ENCODE peak calls at places on chromosome 6, in six cellular contexts. K is ovary, B is A549, O is transverse colon, E is GM12878, H is tibial nerve. Q is an unnamed sample.

GRCh38 chr6:62623851-62624532 is 338.0 kb upstream of the KHDRBS2 start:
- DNase-seq in K (no peak), B (no peak), O (no peak), E (no peak), H (no peak), Q (no peak)

GRCh38 chr6:1916334-1916985 is 306.7 kb downstream of the FOXC1 start:
- DNase-seq in K (no peak), B (no peak), O (no peak), E (no peak), H (no peak), Q (no peak)

GRCh38 chr6:107786709-107787588 is 37.2 kb downstream of the SCML4 start:
- DNase-seq in K (no peak), B (no peak), O (peak; percentile 17), E (peak; percentile 21), H (no peak), Q (no peak)

GRCh38 chr6:25177629-25178028 is 101.5 kb upstream of the CARMIL1 start:
- DNase-seq in K (no peak), B (no peak), O (no peak), E (no peak), H (no peak), Q (no peak)

GRCh38 chr6:25172819-25173218 is 106.4 kb upstream of the CARMIL1 start:
- DNase-seq in K (no peak), B (no peak), O (no peak), E (no peak), H (no peak), Q (no peak)

GRCh38 chr6:32475392-32476206 is 35.9 kb downstream of the HLA-DRA start:
- DNase-seq in K (no peak), B (no peak), O (no peak), E (no peak), H (no peak), Q (no peak)

GRCh38 chr6:41577865-41578713 is 31.9 kb downstream of the FOXP4 start:
- DNase-seq in K (no peak), B (peak; percentile 53), O (no peak), E (no peak), H (no peak), Q (no peak)

GRCh38 chr6:4128748-4129147 is 6.6 kb downstream of the ECI2 start:
- DNase-seq in K (no peak), B (no peak), O (no peak), E (no peak), H (no peak), Q (no peak)

GRCh38 chr6:137799950-137800568 is 67.0 kb upstream of the TNFAIP3 start:
- DNase-seq in K (no peak), B (no peak), O (peak; percentile 44), E (no peak), H (peak; percentile 91), Q (no peak)

GRCh38 chr6:168097621-168098430 is 18.8 kb upstream of the FRMD1 start:
- DNase-seq in K (no peak), B (no peak), O (no peak), E (no peak), H (no peak), Q (no peak)

GRCh38 chr6:12576389-12576788 is 140.2 kb upstream of the PHACTR1 start:
- DNase-seq in K (no peak), B (no peak), O (no peak), E (no peak), H (no peak), Q (no peak)

GRCh38 chr6:143543435-143543834 is 31.9 kb upstream of the FUCA2 start:
- DNase-seq in K (no peak), B (no peak), O (no peak), E (no peak), H (no peak), Q (no peak)

GRCh38 chr6:143545976-143546547 is 34.5 kb upstream of the FUCA2 start:
- DNase-seq in K (no peak), B (no peak), O (no peak), E (no peak), H (no peak), Q (no peak)

GRCh38 chr6:143544019-143544681 is 32.6 kb upstream of the FUCA2 start:
- DNase-seq in K (no peak), B (no peak), O (no peak), E (no peak), H (no peak), Q (no peak)

GRCh38 chr6:143546599-143546998 is 35.1 kb upstream of the FUCA2 start:
- DNase-seq in K (no peak), B (no peak), O (no peak), E (no peak), H (no peak), Q (no peak)

DNA sequence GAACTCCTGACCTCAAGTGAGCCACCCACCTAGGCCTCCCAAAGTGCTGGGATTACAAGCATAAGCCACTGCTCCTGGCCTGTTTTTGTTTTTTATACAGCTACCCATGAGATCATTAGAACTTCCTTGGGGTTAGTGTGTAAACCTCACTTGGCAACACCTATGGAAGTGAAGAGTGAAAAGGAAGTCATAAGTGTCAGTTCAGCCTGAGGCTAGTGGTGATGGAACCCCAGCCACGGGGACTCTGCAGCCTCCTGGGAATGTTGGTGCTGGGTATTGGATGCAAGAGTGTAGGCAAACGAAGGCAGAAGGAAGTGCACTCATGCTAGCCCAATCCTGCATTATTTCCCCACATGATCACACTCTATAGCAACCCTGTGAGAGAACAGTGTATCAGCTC is 33.6 kb upstream of the FUCA2 start:
- DNase-seq in K (no peak), B (no peak), O (no peak), E (no peak), H (no peak), Q (no peak)
- TF ChIP-seq CTCF in K (no peak), B (no peak), O (no peak), E (no peak), H (no peak), Q (no peak)

DNA sequence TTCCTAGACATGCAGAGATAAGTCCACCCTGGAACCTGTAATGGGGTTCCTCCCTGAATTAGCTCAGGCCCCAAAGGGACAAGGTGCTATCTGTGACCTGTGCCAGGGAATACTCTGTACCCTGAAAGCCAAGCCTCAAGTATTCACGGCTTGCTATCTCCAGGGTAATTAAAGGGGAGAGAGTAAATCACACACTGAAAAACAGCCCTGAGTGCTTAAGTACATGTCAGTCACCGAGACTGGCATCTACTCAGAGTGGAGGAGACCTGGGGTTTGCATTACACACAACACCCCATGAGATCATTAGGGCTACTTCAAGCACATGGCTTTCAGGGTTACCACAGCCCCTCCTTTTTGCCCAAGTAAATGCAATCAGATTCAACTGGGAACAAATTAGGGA is 188.1 kb downstream of the CD83 start:
- DNase-seq in K (no peak), B (no peak), O (no peak), E (no peak), H (no peak), Q (no peak)
- TF ChIP-seq EP300 in K (no peak), B (no peak), O (no peak), E (no peak), H (no peak), Q (no peak)

GRCh38 chr6:45424628-45424955 is 46.9 kb upstream of the SUPT3H start:
- DNase-seq in K (no peak), B (no peak), O (no peak), E (no peak), H (no peak), Q (no peak)
- H3K4me3 ChIP-seq in K (no peak overlapping the region), B (no peak overlapping the region), O (no peak overlapping the region), E (no peak overlapping the region), H (peak overlapping the region; percentile 87), Q (no peak overlapping the region)

GRCh38 chr6:151826517-151827142 is 19.1 kb downstream of the ESR1 start:
- DNase-seq in K (no peak), B (no peak), O (no peak), E (no peak), H (no peak), Q (no peak)
- TF ChIP-seq CTCF in K (no peak), B (no peak), O (no peak), E (no peak), H (no peak), Q (no peak)

GRCh38 chr6:53100561-53100960 is 35.4 kb downstream of the FBXO9 start:
- DNase-seq in K (no peak), B (no peak), O (no peak), E (no peak), H (no peak), Q (no peak)
- TF ChIP-seq EP300 in K (no peak), B (no peak), O (no peak), E (no peak), H (no peak), Q (no peak)

Q was measured in sigmoid colon.